ENCODE peak calls at places on chromosomes 1 and 21, in four cellular contexts. W is GM23338, L is PC-9, M is GM23248. V is an unnamed sample.
A peak's percentile ranks its signal among the peaks of the same experiment; 100 is the strongest.

GRCh38 chr21:39867198-39867650 is at the start of gene PCP4:
- DNase-seq in W (peak; percentile 96), L (peak; percentile 28), M (peak; percentile 40), V (peak; percentile 86)

GRCh38 chr1:213162338-213162737 is 111.3 kb downstream of the RPS6KC1 start:
- DNase-seq in W (no peak), L (no peak), M (peak; percentile 58), V (no peak)

GRCh38 chr1:9279172-9279840 is 13.4 kb upstream of the SPSB1 start:
- DNase-seq in W (no peak), L (no peak), M (peak; percentile 40), V (no peak)

GRCh38 chr1:32888677-32889420 is 2.6 kb downstream of the HPCA start:
- DNase-seq in W (no peak), L (no peak), M (no peak), V (no peak)

GRCh38 chr1:234958066-234958701 is 170.5 kb downstream of the TOMM20 start:
- DNase-seq in W (peak; percentile 34), L (no peak), M (no peak), V (no peak)

GRCh38 chr1:237205400-237206064 is 163.5 kb downstream of the RYR2 start:
- DNase-seq in W (no peak), L (no peak), M (peak; percentile 45), V (no peak)

GRCh38 chr1:36320291-36320758 is 3.1 kb downstream of the EVA1B start:
- DNase-seq in W (peak; percentile 36), L (no peak), M (peak; percentile 44), V (peak; percentile 64)

GRCh38 chr1:176643536-176643935 is 180.6 kb downstream of the PAPPA2 start:
- DNase-seq in W (no peak), L (no peak), M (peak; percentile 60), V (no peak)

GRCh38 chr1:245277276-245277675 is 122.5 kb downstream of the KIF26B start:
- DNase-seq in W (peak; percentile 61), L (no peak), M (peak; percentile 11), V (peak; percentile 71)

GRCh38 chr1:2300851-2301606 is 72.9 kb downstream of the SKI start:
- DNase-seq in W (no peak), L (no peak), M (peak; percentile 84), V (peak; percentile 60)

GRCh38 chr1:169527461-169528213 is 41.9 kb upstream of the SLC19A2 start:
- DNase-seq in W (no peak), L (no peak), M (peak; percentile 78), V (no peak)

GRCh38 chr1:214569357-214570004 is 18.1 kb upstream of the PTPN14 start:
- DNase-seq in W (no peak), L (no peak), M (peak; percentile 87), V (no peak)

GRCh38 chr21:40146201-40146890 is 279.1 kb downstream of the PCP4 start:
- DNase-seq in W (no peak), L (no peak), M (no peak), V (no peak)

GRCh38 chr1:56626546-56626945 is 18.6 kb upstream of the PRKAA2 start:
- DNase-seq in W (no peak), L (no peak), M (peak; percentile 65), V (no peak)

GRCh38 chr1:15620155-15620545 is 2.9 kb downstream of the DDI2 start:
- DNase-seq in W (no peak), L (peak; percentile 25), M (peak; percentile 68), V (no peak)
- H3K4me3 ChIP-seq in W (no peak overlapping the region), L (peak overlapping the region; percentile 91), M (peak overlapping the region; percentile 39), V (peak overlapping the region; percentile 35)

DNA sequence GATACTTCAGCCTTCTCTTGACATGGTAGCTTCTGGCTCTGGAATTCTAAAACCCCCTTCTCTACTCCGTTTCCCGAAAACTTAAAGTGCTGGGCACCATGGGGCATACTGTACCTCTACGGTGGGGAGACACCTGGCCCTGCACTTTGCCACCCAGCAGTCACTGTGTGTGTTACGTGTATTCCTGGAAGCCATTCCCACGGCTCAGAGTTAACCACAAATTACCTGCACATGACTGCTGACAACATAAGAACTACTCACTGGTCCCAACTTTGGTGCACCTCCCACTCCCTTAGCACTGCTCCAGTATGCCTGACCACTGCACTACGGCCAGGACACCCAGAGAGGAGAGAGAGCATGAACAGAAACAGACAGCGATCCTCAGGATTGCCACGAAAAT is 29.4 kb upstream of the TMPRSS2 start:
- DNase-seq in W (no peak), L (no peak), M (no peak), V (no peak)
- H3K27me3 ChIP-seq in W (no peaks in the 10 kb centered on the region), L (no peaks in the 10 kb centered on the region), M (peaks cover 34% of the 10 kb centered on the region), V (no peaks in the 10 kb centered on the region)

DNA sequence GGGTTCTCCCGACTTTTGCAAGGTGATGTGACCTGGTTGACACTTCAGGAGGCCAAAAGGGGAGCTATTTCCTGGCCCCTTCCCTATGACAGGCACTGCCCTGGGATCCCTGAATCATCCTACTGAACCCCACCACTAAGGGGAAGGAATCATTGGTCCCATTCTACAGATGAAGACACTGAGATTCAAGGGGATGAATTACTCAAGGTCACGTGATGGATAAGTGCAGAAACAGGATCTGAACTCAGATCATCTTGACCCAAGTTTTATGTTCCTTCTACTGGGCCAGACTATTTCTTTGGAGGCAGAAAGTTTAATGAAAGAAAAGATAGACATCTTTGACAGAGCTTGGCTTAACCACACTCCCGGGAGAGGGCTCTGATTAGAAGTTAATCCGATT is 258.7 kb downstream of the RRAGC start:
- DNase-seq in W (no peak), L (no peak), M (no peak), V (no peak)
- H3K9me2 ChIP-seq in W (no peaks in the 10 kb centered on the region), L (no peaks in the 10 kb centered on the region), M (no peaks in the 10 kb centered on the region), V (no peaks in the 10 kb centered on the region)

GRCh38 chr21:45748593-45748992 is 105.1 kb downstream of the PCBP3 start:
- DNase-seq in W (no peak), L (no peak), M (no peak), V (peak; percentile 16)
- H3K4me3 ChIP-seq in W (no peak overlapping the region), L (no peak overlapping the region), M (no peak overlapping the region), V (no peak overlapping the region)